ENCODE peak calls at places on chromosomes 6 and 20, in eight cellular contexts. X is iPS-NIHi11; K is activated naive CD8-positive, alpha-beta T cell treated with anti-CD3 and anti-CD28 coated beads for 36 hours; G is effector CD8-positive, alpha-beta T cell; I is AG10803; U is right cardiac atrium; J is Right ventricle myocardium superior; S is colonic mucosa. E is an unnamed sample.

GRCh38 chr6:36263390-36263789 is 6.5 kb upstream of the PNPLA1 start:
- DNase-seq in X (no peak), S (no peak), I (no peak), U (no peak), J (no peak), K (no peak), G (no peak), E (no peak)

GRCh38 chr6:52389626-52390360 is 27.8 kb downstream of the PAQR8 start:
- DNase-seq in U (peak; percentile 72), X (no peak), G (no peak), I (peak; percentile 31), K (peak; percentile 68), S (peak; percentile 86), J (peak; percentile 61), E (peak; percentile 33)

GRCh38 chr20:11917663-11918062 is at the start of gene BTBD3:
- DNase-seq in U (peak; percentile 79), I (peak; percentile 63), G (no peak), K (no peak), J (peak; percentile 62), X (no peak), S (peak; percentile 56), E (no peak)

GRCh38 chr20:63692436-63693078 is 3.9 kb upstream of the TNFRSF6B start:
- DNase-seq in U (peak; percentile 57), I (peak; percentile 44), S (peak; percentile 65), G (no peak), K (no peak), X (no peak), J (peak; percentile 46), E (no peak)

GRCh38 chr6:148261470-148261869 is 81.2 kb upstream of the SASH1 start:
- DNase-seq in I (no peak), G (no peak), S (no peak), X (no peak), J (no peak), U (no peak), K (no peak), E (no peak)

GRCh38 chr6:103893082-103893481 is 966.6 kb downstream of the HACE1 start:
- DNase-seq in X (no peak), K (no peak), S (no peak), J (no peak), G (no peak), I (no peak), U (peak; percentile 54), E (no peak)

GRCh38 chr20:11229772-11230171 is 556.0 kb upstream of the JAG1 start:
- DNase-seq in K (no peak), J (peak; percentile 67), I (peak; percentile 96), U (peak; percentile 85), S (no peak), X (no peak), G (no peak), E (no peak)

GRCh38 chr6:39568896-39569295 is 156.3 kb downstream of the KIF6 start:
- DNase-seq in K (no peak), U (no peak), I (peak; percentile 79), X (no peak), J (no peak), G (no peak), S (no peak), E (no peak)